ENCODE peak calls at places on chromosomes 16 and 17, in four cellular contexts. One of them, this sample, is unnamed.

GRCh38 chr16:25109643-25110042 is 1.9 kb upstream of the LCMT1 start:
- DNase-seq in left cardiac atrium: peak; percentile 63
- DNase-seq in H7: no peak
- DNase-seq in HEK293T: no peak
- DNase-seq in this sample: no peak

GRCh38 chr17:79031996-79032875 is 8.3 kb downstream of the C1QTNF1 start:
- DNase-seq in left cardiac atrium: no peak
- DNase-seq in H7: no peak
- DNase-seq in HEK293T: no peak
- DNase-seq in this sample: no peak

GRCh38 chr17:79114455-79115301 is 40.1 kb downstream of the ENGASE start:
- DNase-seq in left cardiac atrium: peak; percentile 73
- DNase-seq in H7: peak; percentile 86
- DNase-seq in HEK293T: peak; percentile 46
- DNase-seq in this sample: no peak

GRCh38 chr17:31534223-31534888 is 142.9 kb downstream of the RAB11FIP4 start:
- DNase-seq in left cardiac atrium: no peak
- DNase-seq in H7: no peak
- DNase-seq in HEK293T: no peak
- DNase-seq in this sample: no peak

GRCh38 chr17:66580601-66581385 is 254.1 kb upstream of the CACNG5 start:
- DNase-seq in left cardiac atrium: no peak
- DNase-seq in H7: no peak
- DNase-seq in HEK293T: no peak
- DNase-seq in this sample: no peak

GRCh38 chr17:13931752-13932477 is 137.4 kb upstream of the COX10 start:
- DNase-seq in left cardiac atrium: peak; percentile 71
- DNase-seq in H7: no peak
- DNase-seq in HEK293T: no peak
- DNase-seq in this sample: peak; percentile 79

GRCh38 chr17:62708587-62708986 is 81.1 kb downstream of the MRC2 start:
- DNase-seq in left cardiac atrium: no peak
- DNase-seq in H7: no peak
- DNase-seq in HEK293T: no peak
- DNase-seq in this sample: no peak

GRCh38 chr16:84788968-84789371 is 30.8 kb upstream of the CRISPLD2 start:
- DNase-seq in left cardiac atrium: no peak
- DNase-seq in H7: no peak
- DNase-seq in HEK293T: no peak
- DNase-seq in this sample: no peak

GRCh38 chr16:12749076-12749475 is 54.6 kb downstream of the CPPED1 start:
- DNase-seq in left cardiac atrium: no peak
- DNase-seq in H7: no peak
- DNase-seq in HEK293T: no peak
- DNase-seq in this sample: no peak

GRCh38 chr17:81713004-81713555 is 996 bp downstream of the SLC25A10 start:
- DNase-seq in left cardiac atrium: no peak
- DNase-seq in H7: no peak
- DNase-seq in HEK293T: no peak
- DNase-seq in this sample: no peak

GRCh38 chr17:82098939-82099765 is 1.1 kb upstream of the FASN start:
- DNase-seq in left cardiac atrium: no peak
- DNase-seq in H7: peak; percentile 87
- DNase-seq in HEK293T: no peak
- DNase-seq in this sample: peak; percentile 38

GRCh38 chr17:37702605-37703004 is 42.3 kb downstream of the HNF1B start:
- DNase-seq in left cardiac atrium: no peak
- DNase-seq in H7: no peak
- DNase-seq in HEK293T: no peak
- DNase-seq in this sample: no peak

GRCh38 chr16:75267631-75268264 is 16.3 kb upstream of the BCAR1 start:
- DNase-seq in left cardiac atrium: peak; percentile 75
- DNase-seq in H7: peak; percentile 65
- DNase-seq in HEK293T: no peak
- DNase-seq in this sample: no peak

GRCh38 chr17:68095205-68095811 is 59.8 kb downstream of the KPNA2 start:
- DNase-seq in left cardiac atrium: no peak
- DNase-seq in H7: no peak
- DNase-seq in HEK293T: no peak
- DNase-seq in this sample: no peak

GRCh38 chr17:18262641-18263040 is 2.2 kb downstream of the MIEF2 start:
- DNase-seq in left cardiac atrium: no peak
- DNase-seq in H7: peak; percentile 41
- DNase-seq in HEK293T: no peak
- DNase-seq in this sample: no peak

GRCh38 chr16:83937922-83938875 is 14.8 kb upstream of the OSGIN1 start:
- DNase-seq in left cardiac atrium: no peak
- DNase-seq in H7: no peak
- DNase-seq in HEK293T: no peak
- DNase-seq in this sample: no peak

GRCh38 chr17:78668847-78669246 is 91.7 kb upstream of the DNAH17 start:
- DNase-seq in left cardiac atrium: no peak
- DNase-seq in H7: no peak
- DNase-seq in HEK293T: no peak
- DNase-seq in this sample: no peak

GRCh38 chr17:76586741-76587487 is 1.3 kb upstream of the ST6GALNAC2 start:
- DNase-seq in left cardiac atrium: no peak
- DNase-seq in H7: peak; percentile 41
- DNase-seq in HEK293T: no peak
- DNase-seq in this sample: no peak

GRCh38 chr17:62720126-62720850 is 87.8 kb downstream of the MARCHF10 start:
- DNase-seq in left cardiac atrium: no peak
- DNase-seq in H7: no peak
- DNase-seq in HEK293T: peak; percentile 39
- DNase-seq in this sample: peak; percentile 23

GRCh38 chr17:69607162-69607834 is 192.8 kb downstream of the MAP2K6 start:
- DNase-seq in left cardiac atrium: peak; percentile 83
- DNase-seq in H7: peak; percentile 57
- DNase-seq in HEK293T: peak; percentile 73
- DNase-seq in this sample: peak; percentile 6

GRCh38 chr16:23466162-23466885 is 13.3 kb upstream of the COG7 start:
- DNase-seq in left cardiac atrium: peak; percentile 34
- DNase-seq in H7: no peak
- DNase-seq in HEK293T: no peak
- DNase-seq in this sample: no peak

GRCh38 chr16:9092963-9093477 is 1.6 kb downstream of the HAPSTR1 start:
- DNase-seq in left cardiac atrium: peak; percentile 38
- DNase-seq in H7: peak; percentile 33
- DNase-seq in HEK293T: no peak
- DNase-seq in this sample: no peak

GRCh38 chr16:2779978-2780898 is 3.2 kb upstream of the ELOB start:
- DNase-seq in left cardiac atrium: peak; percentile 17
- DNase-seq in H7: peak; percentile 65
- DNase-seq in HEK293T: no peak
- DNase-seq in this sample: no peak

GRCh38 chr17:82698974-82699442 is 510 bp upstream of the RAB40B start:
- DNase-seq in left cardiac atrium: no peak
- DNase-seq in H7: no peak
- DNase-seq in HEK293T: no peak
- DNase-seq in this sample: no peak

GRCh38 chr17:45231481-45232116 is 9.9 kb downstream of the FMNL1 start:
- DNase-seq in left cardiac atrium: no peak
- DNase-seq in H7: peak; percentile 95
- DNase-seq in HEK293T: peak; percentile 51
- DNase-seq in this sample: no peak

GRCh38 chr17:80187090-80187489 is 17.3 kb downstream of the CARD14 start:
- DNase-seq in left cardiac atrium: no peak
- DNase-seq in H7: no peak
- DNase-seq in HEK293T: no peak
- DNase-seq in this sample: no peak

GRCh38 chr17:50052241-50052788 is 3.6 kb upstream of the ITGA3 start:
- DNase-seq in left cardiac atrium: no peak
- DNase-seq in H7: no peak
- DNase-seq in HEK293T: no peak
- DNase-seq in this sample: no peak

GRCh38 chr16:1708768-1709180 is 2.8 kb downstream of the MAPK8IP3 start:
- DNase-seq in left cardiac atrium: peak; percentile 69
- DNase-seq in H7: no peak
- DNase-seq in HEK293T: peak; percentile 55
- DNase-seq in this sample: no peak

GRCh38 chr16:66512589-66513404 is 37.1 kb downstream of the TK2 start:
- DNase-seq in left cardiac atrium: no peak
- DNase-seq in H7: no peak
- DNase-seq in HEK293T: no peak
- DNase-seq in this sample: no peak

GRCh38 chr17:72603346-72604242 is 482.8 kb downstream of the SOX9 start:
- DNase-seq in left cardiac atrium: no peak
- DNase-seq in H7: no peak
- DNase-seq in HEK293T: no peak
- DNase-seq in this sample: no peak

GRCh38 chr17:29241015-29241963 is 5.4 kb upstream of the CRYBA1 start:
- DNase-seq in left cardiac atrium: peak; percentile 60
- DNase-seq in H7: peak; percentile 66
- DNase-seq in HEK293T: no peak
- DNase-seq in this sample: no peak

This sample was measured in naive B cell.